ENCODE peak calls at places on chromosomes 6 and 20, in five cellular contexts. L is fibroblast of lung, H is mesendoderm, R is Peyer's patch, N is thyroid gland. S is an unnamed sample. For H3K4me1, the result is how much of the 10 kb centered on the place peaks cover.

GRCh38 chr6:37818536-37819176 is 871 bp upstream of the ZFAND3 start:
- DNase-seq in L (peak), H (peak), R (peak), N (peak), S (peak)

GRCh38 chr20:47740225-47741184 is 44.8 kb downstream of the SULF2 start:
- DNase-seq in L (no peak), H (peak), R (no peak), N (no peak), S (no peak)

GRCh38 chr20:49919009-49919408 is 3.7 kb upstream of the SPATA2 start:
- DNase-seq in L (no peak), H (no peak), R (no peak), N (no peak), S (no peak)

GRCh38 chr6:122322824-122323223 is 76.6 kb upstream of the HSF2 start:
- DNase-seq in L (peak), H (no peak), R (no peak), N (peak), S (no peak)

GRCh38 chr20:41734506-41734945 is 116.3 kb upstream of the CHD6 start:
- DNase-seq in L (peak), H (peak), R (peak), N (peak), S (peak)

GRCh38 chr6:32111424-32112066 is 2.4 kb upstream of the TNXB start:
- DNase-seq in L (no peak), H (no peak), R (no peak), N (no peak), S (no peak)

GRCh38 chr6:123604067-123604466 is 32.7 kb downstream of the TRDN start:
- DNase-seq in L (no peak), H (peak), R (no peak), N (no peak), S (no peak)

GRCh38 chr6:23704655-23705054 is 421.4 kb upstream of the NRSN1 start:
- DNase-seq in L (no peak), H (no peak), R (no peak), N (no peak), S (no peak)

GRCh38 chr6:75183099-75183541 is 22.7 kb downstream of the COL12A1 start:
- DNase-seq in L (peak), H (peak), R (no peak), N (no peak), S (no peak)

GRCh38 chr6:42166444-42167141 is 6.6 kb upstream of the GUCA1A start:
- DNase-seq in L (peak), H (peak), R (peak), N (peak), S (peak)

GRCh38 chr20:4959582-4959981 is 41.7 kb downstream of the SLC23A2 start:
- DNase-seq in L (no peak), H (no peak), R (no peak), N (no peak), S (no peak)

GRCh38 chr20:4962257-4962855 is 39.0 kb downstream of the SLC23A2 start:
- DNase-seq in L (no peak), H (peak), R (peak), N (no peak), S (peak)

GRCh38 chr20:4957939-4958362 is 43.4 kb downstream of the SLC23A2 start:
- DNase-seq in L (no peak), H (no peak), R (no peak), N (peak), S (no peak)

GRCh38 chr20:4957187-4957586 is 44.1 kb downstream of the SLC23A2 start:
- DNase-seq in L (no peak), H (no peak), R (no peak), N (no peak), S (no peak)

GRCh38 chr20:4961746-4962145 is 39.6 kb downstream of the SLC23A2 start:
- DNase-seq in L (peak), H (peak), R (no peak), N (no peak), S (peak)
- H3K4me1 ChIP-seq in L (under half), H (under half), R (under half), N (under half), S (under half)

DNA sequence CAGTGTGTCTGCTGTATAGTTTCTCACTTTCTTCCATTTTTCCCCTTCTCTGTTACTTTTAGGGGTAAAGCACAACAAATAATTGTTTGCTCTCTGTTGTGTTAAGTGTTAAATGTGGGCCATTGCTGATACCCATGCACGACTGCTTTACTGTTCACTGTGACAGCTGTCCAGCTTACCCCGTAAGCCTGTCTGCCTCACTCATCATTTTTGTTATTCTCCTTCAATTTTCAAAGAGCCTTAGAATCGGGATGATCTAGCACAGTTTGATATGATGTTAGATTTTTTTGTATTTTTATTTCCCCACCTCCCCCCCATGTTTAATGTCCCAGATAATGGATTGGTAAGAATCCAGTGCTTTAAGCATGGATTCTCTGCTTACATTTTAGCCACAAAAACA is 41.2 kb upstream of the MLIP start:
- DNase-seq in L (no peak), H (no peak), R (no peak), N (no peak), S (no peak)
- H3K4me3 ChIP-seq in L (no peak), H (no peak), R (no peak), N (no peak), S (no peak)

GRCh38 chr6:89359561-89359960 is 7.0 kb upstream of the UBE2J1 start:
- DNase-seq in L (no peak), H (no peak), R (no peak), N (no peak), S (no peak)
- H3K4me1 ChIP-seq in L (under half), H (under half), R (under half), N (under half), S (under half)

DNA sequence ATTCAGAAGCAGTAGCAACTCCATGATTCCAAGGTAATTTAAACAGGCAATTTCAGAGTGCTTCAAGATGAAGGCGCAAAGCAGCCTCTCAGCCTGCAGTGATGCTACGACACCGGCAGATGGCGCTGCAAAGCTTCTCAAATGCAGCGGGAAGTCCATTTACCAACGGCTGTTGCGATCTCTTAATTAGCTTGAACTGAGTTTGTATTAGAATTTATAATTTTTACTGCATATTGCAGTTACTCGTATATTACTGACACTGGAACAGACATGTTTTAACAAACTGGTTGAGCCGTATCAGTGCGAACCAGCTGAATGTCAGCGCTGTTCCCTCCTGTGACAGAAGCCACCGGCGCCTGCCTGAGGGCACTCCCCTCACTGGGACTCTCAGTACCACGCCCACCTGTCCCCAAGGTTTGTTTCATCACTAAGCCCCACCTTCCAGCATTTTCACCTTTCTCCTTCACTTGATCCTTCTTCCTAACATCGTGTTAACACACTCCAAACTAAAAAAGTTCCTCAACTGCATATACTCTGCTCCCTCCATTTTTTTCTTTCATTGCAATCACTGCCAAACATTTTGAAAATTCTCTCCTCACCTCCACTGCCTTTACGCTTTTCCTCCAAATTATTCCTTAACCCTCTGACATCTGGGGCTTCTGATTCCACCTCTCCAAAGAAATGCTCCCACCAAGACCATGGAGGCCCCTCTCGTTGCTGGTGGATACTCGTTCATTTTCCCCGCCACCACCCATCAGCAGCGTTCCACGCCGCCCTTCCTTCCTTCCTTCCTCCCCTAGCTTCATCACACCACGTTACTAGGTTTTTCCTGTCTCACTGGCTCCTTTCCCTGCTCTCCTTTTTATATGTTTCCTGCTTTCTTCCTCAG is 14.5 kb downstream of the GNL1 start:
- DNase-seq in L (peak), H (peak), R (peak), N (peak), S (peak)
- H3K4me3 ChIP-seq in L (peak), H (peak), R (peak), N (no peak), S (peak)

DNA sequence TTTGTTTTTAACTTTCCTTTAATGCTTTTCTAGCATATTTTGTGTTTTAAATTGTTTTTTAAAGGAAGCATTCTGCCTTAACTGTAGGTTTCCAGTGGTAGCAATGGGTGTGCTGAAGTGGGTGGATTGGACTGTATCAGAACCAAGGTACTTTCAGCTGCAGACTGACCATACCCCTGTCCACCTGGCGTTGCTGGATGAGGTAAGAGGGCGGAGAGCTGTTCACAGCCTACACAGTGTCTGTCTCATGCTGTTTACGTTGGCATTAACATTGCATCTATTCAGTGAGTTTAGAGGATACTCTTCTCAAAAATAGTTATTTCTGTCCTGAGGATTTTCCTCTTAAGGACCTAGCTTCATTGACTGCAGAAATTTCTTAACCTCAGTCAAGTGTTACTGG is 11.9 kb downstream of the NELFCD start:
- DNase-seq in L (no peak), H (no peak), R (no peak), N (peak), S (no peak)
- H3K4me1 ChIP-seq in L (under half), H (under half), R (under half), N (under half), S (under half)